ENCODE peak calls at places on chromosomes 1 and 21, in ten cellular contexts. One of them, this sample, is unnamed.

GRCh38 chr1:18535391-18536210 is 54.9 kb downstream of the KLHDC7A start:
- DNase-seq in transverse colon: peak
- DNase-seq in CD4-positive, alpha-beta T cell: no peak
- DNase-seq in dorsolateral prefrontal cortex: no peak
- DNase-seq in bronchial epithelial cell: no peak
- DNase-seq in RWPE1: no peak
- DNase-seq in left lung: no peak
- DNase-seq in psoas muscle: no peak
- DNase-seq in heart left ventricle: no peak
- DNase-seq in heart right ventricle: no peak
- DNase-seq in this sample: no peak

GRCh38 chr1:156042828-156043227 is 10.8 kb downstream of the UBQLN4 start:
- DNase-seq in transverse colon: no peak
- DNase-seq in CD4-positive, alpha-beta T cell: no peak
- DNase-seq in dorsolateral prefrontal cortex: no peak
- DNase-seq in bronchial epithelial cell: no peak
- DNase-seq in RWPE1: no peak
- DNase-seq in left lung: no peak
- DNase-seq in psoas muscle: no peak
- DNase-seq in heart left ventricle: no peak
- DNase-seq in heart right ventricle: no peak
- DNase-seq in this sample: no peak

GRCh38 chr1:110857964-110858948 is 14.7 kb upstream of the CD53 start:
- DNase-seq in transverse colon: no peak
- DNase-seq in CD4-positive, alpha-beta T cell: no peak
- DNase-seq in dorsolateral prefrontal cortex: no peak
- DNase-seq in bronchial epithelial cell: peak
- DNase-seq in RWPE1: no peak
- DNase-seq in left lung: no peak
- DNase-seq in psoas muscle: no peak
- DNase-seq in heart left ventricle: no peak
- DNase-seq in heart right ventricle: no peak
- DNase-seq in this sample: no peak

GRCh38 chr1:53684741-53685140 is 54.2 kb downstream of the GLIS1 start:
- DNase-seq in transverse colon: no peak
- DNase-seq in CD4-positive, alpha-beta T cell: no peak
- DNase-seq in dorsolateral prefrontal cortex: no peak
- DNase-seq in bronchial epithelial cell: no peak
- DNase-seq in RWPE1: no peak
- DNase-seq in left lung: no peak
- DNase-seq in psoas muscle: no peak
- DNase-seq in heart left ventricle: no peak
- DNase-seq in heart right ventricle: no peak
- DNase-seq in this sample: no peak

GRCh38 chr1:13965770-13966398 is 265.9 kb downstream of the PRDM2 start:
- DNase-seq in transverse colon: peak
- DNase-seq in CD4-positive, alpha-beta T cell: no peak
- DNase-seq in dorsolateral prefrontal cortex: peak
- DNase-seq in bronchial epithelial cell: peak
- DNase-seq in RWPE1: peak
- DNase-seq in left lung: no peak
- DNase-seq in psoas muscle: peak
- DNase-seq in heart left ventricle: peak
- DNase-seq in heart right ventricle: peak
- DNase-seq in this sample: no peak

GRCh38 chr1:21752186-21752585 is 30.8 kb downstream of the USP48 start:
- DNase-seq in transverse colon: no peak
- DNase-seq in CD4-positive, alpha-beta T cell: no peak
- DNase-seq in dorsolateral prefrontal cortex: no peak
- DNase-seq in bronchial epithelial cell: no peak
- DNase-seq in RWPE1: no peak
- DNase-seq in left lung: no peak
- DNase-seq in psoas muscle: no peak
- DNase-seq in heart left ventricle: no peak
- DNase-seq in heart right ventricle: no peak
- DNase-seq in this sample: no peak

GRCh38 chr1:24908591-24909259 is 21.4 kb downstream of the RUNX3 start:
- DNase-seq in transverse colon: no peak
- DNase-seq in CD4-positive, alpha-beta T cell: no peak
- DNase-seq in dorsolateral prefrontal cortex: no peak
- DNase-seq in bronchial epithelial cell: no peak
- DNase-seq in RWPE1: no peak
- DNase-seq in left lung: no peak
- DNase-seq in psoas muscle: no peak
- DNase-seq in heart left ventricle: no peak
- DNase-seq in heart right ventricle: no peak
- DNase-seq in this sample: no peak

GRCh38 chr1:51690285-51690961 is 73.5 kb downstream of the OSBPL9 start:
- DNase-seq in transverse colon: no peak
- DNase-seq in CD4-positive, alpha-beta T cell: no peak
- DNase-seq in dorsolateral prefrontal cortex: no peak
- DNase-seq in bronchial epithelial cell: peak
- DNase-seq in RWPE1: peak
- DNase-seq in left lung: no peak
- DNase-seq in psoas muscle: no peak
- DNase-seq in heart left ventricle: no peak
- DNase-seq in heart right ventricle: no peak
- DNase-seq in this sample: no peak

GRCh38 chr1:221743416-221744208 is 1.7 kb upstream of the DUSP10 start:
- DNase-seq in transverse colon: no peak
- DNase-seq in CD4-positive, alpha-beta T cell: no peak
- DNase-seq in dorsolateral prefrontal cortex: no peak
- DNase-seq in bronchial epithelial cell: no peak
- DNase-seq in RWPE1: no peak
- DNase-seq in left lung: no peak
- DNase-seq in psoas muscle: no peak
- DNase-seq in heart left ventricle: no peak
- DNase-seq in heart right ventricle: no peak
- DNase-seq in this sample: no peak

GRCh38 chr1:181587870-181588438 is 104.6 kb downstream of the CACNA1E start:
- DNase-seq in transverse colon: no peak
- DNase-seq in CD4-positive, alpha-beta T cell: no peak
- DNase-seq in dorsolateral prefrontal cortex: peak
- DNase-seq in bronchial epithelial cell: no peak
- DNase-seq in RWPE1: peak
- DNase-seq in left lung: no peak
- DNase-seq in psoas muscle: no peak
- DNase-seq in heart left ventricle: no peak
- DNase-seq in heart right ventricle: no peak
- DNase-seq in this sample: no peak

GRCh38 chr1:79224537-79224936 is 218.0 kb upstream of the ADGRL4 start:
- DNase-seq in transverse colon: no peak
- DNase-seq in CD4-positive, alpha-beta T cell: no peak
- DNase-seq in dorsolateral prefrontal cortex: no peak
- DNase-seq in bronchial epithelial cell: no peak
- DNase-seq in RWPE1: no peak
- DNase-seq in left lung: no peak
- DNase-seq in psoas muscle: no peak
- DNase-seq in heart left ventricle: no peak
- DNase-seq in heart right ventricle: no peak
- DNase-seq in this sample: no peak

GRCh38 chr1:171251042-171251740 is 2.9 kb downstream of the FMO1 start:
- DNase-seq in transverse colon: peak
- DNase-seq in CD4-positive, alpha-beta T cell: no peak
- DNase-seq in dorsolateral prefrontal cortex: no peak
- DNase-seq in bronchial epithelial cell: peak
- DNase-seq in RWPE1: peak
- DNase-seq in left lung: peak
- DNase-seq in psoas muscle: no peak
- DNase-seq in heart left ventricle: no peak
- DNase-seq in heart right ventricle: peak
- DNase-seq in this sample: no peak

GRCh38 chr1:51583532-51583931 is 33.4 kb upstream of the OSBPL9 start:
- DNase-seq in transverse colon: no peak
- DNase-seq in CD4-positive, alpha-beta T cell: no peak
- DNase-seq in dorsolateral prefrontal cortex: peak
- DNase-seq in bronchial epithelial cell: peak
- DNase-seq in RWPE1: no peak
- DNase-seq in left lung: no peak
- DNase-seq in psoas muscle: peak
- DNase-seq in heart left ventricle: peak
- DNase-seq in heart right ventricle: peak
- DNase-seq in this sample: peak

GRCh38 chr1:168112673-168113305 is 23.9 kb downstream of the GPR161 start:
- DNase-seq in transverse colon: no peak
- DNase-seq in CD4-positive, alpha-beta T cell: no peak
- DNase-seq in dorsolateral prefrontal cortex: no peak
- DNase-seq in bronchial epithelial cell: peak
- DNase-seq in RWPE1: peak
- DNase-seq in left lung: no peak
- DNase-seq in psoas muscle: no peak
- DNase-seq in heart left ventricle: no peak
- DNase-seq in heart right ventricle: no peak
- DNase-seq in this sample: peak

GRCh38 chr1:212980123-212980800 is 29.9 kb downstream of the VASH2 start:
- DNase-seq in transverse colon: no peak
- DNase-seq in CD4-positive, alpha-beta T cell: no peak
- DNase-seq in dorsolateral prefrontal cortex: peak
- DNase-seq in bronchial epithelial cell: peak
- DNase-seq in RWPE1: no peak
- DNase-seq in left lung: no peak
- DNase-seq in psoas muscle: peak
- DNase-seq in heart left ventricle: peak
- DNase-seq in heart right ventricle: peak
- DNase-seq in this sample: no peak

GRCh38 chr21:39048064-39048463 is 135.2 kb downstream of the PSMG1 start:
- DNase-seq in transverse colon: peak
- DNase-seq in CD4-positive, alpha-beta T cell: no peak
- DNase-seq in dorsolateral prefrontal cortex: no peak
- DNase-seq in bronchial epithelial cell: peak
- DNase-seq in RWPE1: peak
- DNase-seq in left lung: no peak
- DNase-seq in psoas muscle: no peak
- DNase-seq in heart left ventricle: peak
- DNase-seq in heart right ventricle: peak
- DNase-seq in this sample: no peak

GRCh38 chr1:74549351-74549750 is 36.9 kb upstream of the LRRC53 start:
- DNase-seq in transverse colon: no peak
- DNase-seq in CD4-positive, alpha-beta T cell: no peak
- DNase-seq in dorsolateral prefrontal cortex: no peak
- DNase-seq in bronchial epithelial cell: no peak
- DNase-seq in RWPE1: no peak
- DNase-seq in left lung: no peak
- DNase-seq in psoas muscle: no peak
- DNase-seq in heart left ventricle: no peak
- DNase-seq in heart right ventricle: no peak
- DNase-seq in this sample: no peak

GRCh38 chr21:29645666-29646553 is 293.9 kb downstream of the GRIK1 start:
- DNase-seq in transverse colon: no peak
- DNase-seq in CD4-positive, alpha-beta T cell: no peak
- DNase-seq in dorsolateral prefrontal cortex: no peak
- DNase-seq in bronchial epithelial cell: no peak
- DNase-seq in RWPE1: no peak
- DNase-seq in left lung: no peak
- DNase-seq in psoas muscle: no peak
- DNase-seq in heart left ventricle: no peak
- DNase-seq in heart right ventricle: no peak
- DNase-seq in this sample: no peak

GRCh38 chr1:26862781-26863676 is at the start of gene SFN:
- DNase-seq in transverse colon: peak
- DNase-seq in CD4-positive, alpha-beta T cell: peak
- DNase-seq in dorsolateral prefrontal cortex: no peak
- DNase-seq in bronchial epithelial cell: peak
- DNase-seq in RWPE1: peak
- DNase-seq in left lung: peak
- DNase-seq in psoas muscle: no peak
- DNase-seq in heart left ventricle: no peak
- DNase-seq in heart right ventricle: no peak
- DNase-seq in this sample: peak
- TF ChIP-seq CTCF in transverse colon: peak
- TF ChIP-seq CTCF in CD4-positive, alpha-beta T cell: peak
- TF ChIP-seq CTCF in dorsolateral prefrontal cortex: no peak
- TF ChIP-seq CTCF in bronchial epithelial cell: peak
- TF ChIP-seq CTCF in RWPE1: peak
- TF ChIP-seq CTCF in left lung: peak
- TF ChIP-seq CTCF in psoas muscle: peak
- TF ChIP-seq CTCF in heart left ventricle: no peak
- TF ChIP-seq CTCF in heart right ventricle: no peak
- TF ChIP-seq CTCF in this sample: peak

DNA sequence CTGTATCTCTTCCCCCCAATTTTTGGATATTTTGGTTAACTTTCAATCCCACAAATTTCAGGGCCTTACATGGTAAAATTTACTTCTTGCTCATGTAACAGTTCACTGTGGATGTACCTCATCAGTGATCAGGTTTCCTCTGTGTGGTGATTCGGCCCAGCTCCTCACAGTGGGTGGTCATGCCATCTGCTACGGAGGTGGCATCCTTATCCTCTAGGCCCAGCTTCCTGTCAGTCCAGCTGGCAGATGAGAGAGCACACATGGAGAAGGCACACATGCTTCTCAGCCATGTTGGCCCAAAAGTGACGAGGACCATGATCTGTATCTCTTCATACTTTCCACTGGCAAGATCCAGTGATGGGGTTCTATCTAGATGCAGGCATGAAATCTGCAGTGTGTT is 27.2 kb downstream of the PCBP3 start:
- DNase-seq in transverse colon: no peak
- DNase-seq in CD4-positive, alpha-beta T cell: no peak
- DNase-seq in dorsolateral prefrontal cortex: peak
- DNase-seq in bronchial epithelial cell: no peak
- DNase-seq in RWPE1: no peak
- DNase-seq in left lung: no peak
- DNase-seq in psoas muscle: no peak
- DNase-seq in heart left ventricle: no peak
- DNase-seq in heart right ventricle: no peak
- DNase-seq in this sample: no peak
- TF ChIP-seq CTCF in transverse colon: no peak
- TF ChIP-seq CTCF in CD4-positive, alpha-beta T cell: no peak
- TF ChIP-seq CTCF in dorsolateral prefrontal cortex: no peak
- TF ChIP-seq CTCF in bronchial epithelial cell: no peak
- TF ChIP-seq CTCF in RWPE1: no peak
- TF ChIP-seq CTCF in left lung: no peak
- TF ChIP-seq CTCF in psoas muscle: no peak
- TF ChIP-seq CTCF in heart left ventricle: no peak
- TF ChIP-seq CTCF in heart right ventricle: no peak
- TF ChIP-seq CTCF in this sample: no peak

DNA sequence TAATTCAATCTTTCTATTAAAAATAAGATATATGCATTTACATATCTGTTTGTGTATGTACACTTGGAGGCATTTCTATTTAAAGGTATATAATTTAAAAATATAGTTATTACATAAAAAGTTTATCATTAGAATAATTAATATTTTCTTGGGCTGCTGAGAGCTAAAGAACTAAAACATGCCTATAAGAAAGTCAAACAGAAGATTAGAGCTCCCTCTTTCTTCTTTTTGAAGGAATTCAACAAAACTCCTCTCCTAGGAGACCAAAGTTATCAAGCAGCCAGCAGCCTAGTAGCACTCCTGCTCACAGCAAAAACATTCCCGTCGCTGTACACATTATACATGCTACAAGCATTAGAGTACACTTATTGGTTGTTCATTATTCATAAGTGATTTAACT is 216.5 kb downstream of the VAV3 start:
- DNase-seq in transverse colon: no peak
- DNase-seq in CD4-positive, alpha-beta T cell: no peak
- DNase-seq in dorsolateral prefrontal cortex: no peak
- DNase-seq in bronchial epithelial cell: peak
- DNase-seq in RWPE1: peak
- DNase-seq in left lung: no peak
- DNase-seq in psoas muscle: no peak
- DNase-seq in heart left ventricle: no peak
- DNase-seq in heart right ventricle: no peak
- DNase-seq in this sample: no peak
- TF ChIP-seq CTCF in transverse colon: peak
- TF ChIP-seq CTCF in CD4-positive, alpha-beta T cell: no peak
- TF ChIP-seq CTCF in dorsolateral prefrontal cortex: peak
- TF ChIP-seq CTCF in bronchial epithelial cell: peak
- TF ChIP-seq CTCF in RWPE1: peak
- TF ChIP-seq CTCF in left lung: no peak
- TF ChIP-seq CTCF in psoas muscle: no peak
- TF ChIP-seq CTCF in heart left ventricle: no peak
- TF ChIP-seq CTCF in heart right ventricle: no peak
- TF ChIP-seq CTCF in this sample: no peak

GRCh38 chr1:162233937-162234336 is 142.7 kb downstream of the SPATA46 start:
- DNase-seq in transverse colon: no peak
- DNase-seq in CD4-positive, alpha-beta T cell: no peak
- DNase-seq in dorsolateral prefrontal cortex: no peak
- DNase-seq in bronchial epithelial cell: no peak
- DNase-seq in RWPE1: no peak
- DNase-seq in left lung: no peak
- DNase-seq in psoas muscle: no peak
- DNase-seq in heart left ventricle: no peak
- DNase-seq in heart right ventricle: no peak
- DNase-seq in this sample: no peak
- TF ChIP-seq CTCF in transverse colon: no peak
- TF ChIP-seq CTCF in CD4-positive, alpha-beta T cell: no peak
- TF ChIP-seq CTCF in dorsolateral prefrontal cortex: no peak
- TF ChIP-seq CTCF in bronchial epithelial cell: no peak
- TF ChIP-seq CTCF in RWPE1: no peak
- TF ChIP-seq CTCF in left lung: no peak
- TF ChIP-seq CTCF in psoas muscle: no peak
- TF ChIP-seq CTCF in heart left ventricle: no peak
- TF ChIP-seq CTCF in heart right ventricle: no peak
- TF ChIP-seq CTCF in this sample: no peak